ENCODE peak calls at places on chromosomes 4 and X, in seven cellular contexts. P is tibial artery, X is A549, W is body of pancreas, V is ovary, E is MM.1S, B is upper lobe of left lung. A is an unnamed sample. For H3K4me1, the result is how much of the 10 kb centered on the place peaks cover.

GRCh38 chrX:9037296-9037695 is 3.4 kb upstream of the FAM9B start:
- DNase-seq in P (no peak), X (no peak), B (no peak), E (no peak), W (no peak), V (no peak), A (no peak)

GRCh38 chrX:69503228-69503834 is 795 bp upstream of the NALF2 start:
- DNase-seq in V (no peak), X (peak), P (no peak), B (no peak), E (no peak), W (peak), A (no peak)

GRCh38 chrX:136689441-136689840 is 41.5 kb downstream of the CD40LG start:
- DNase-seq in V (no peak), P (no peak), E (peak), W (no peak), X (no peak), B (no peak), A (peak)

GRCh38 chr4:26075588-26075987 is 161.6 kb downstream of the SMIM20 start:
- DNase-seq in X (no peak), P (no peak), W (no peak), B (no peak), V (no peak), E (no peak), A (no peak)

GRCh38 chrX:19392703-19393102 is 49.0 kb downstream of the PDHA1 start:
- DNase-seq in B (no peak), W (no peak), E (no peak), P (no peak), X (no peak), V (no peak), A (no peak)

GRCh38 chrX:119410027-119410819 is 11.1 kb downstream of the SLC25A43 start:
- DNase-seq in V (peak), X (peak), P (peak), B (peak), W (peak), E (no peak), A (peak)

GRCh38 chr4:173360587-173361221 is 10.1 kb upstream of the SAP30 start:
- DNase-seq in X (peak), B (no peak), W (no peak), V (no peak), P (no peak), E (peak), A (no peak)

GRCh38 chr4:4852591-4853362 is 6.7 kb upstream of the MSX1 start:
- DNase-seq in X (no peak), P (peak), E (no peak), B (no peak), V (peak), W (peak), A (peak)

GRCh38 chr4:17111959-17112659 is 213.7 kb upstream of the LDB2 start:
- DNase-seq in X (no peak), B (no peak), W (no peak), P (no peak), V (no peak), E (no peak), A (peak)

GRCh38 chrX:40154853-40155616 is 57.3 kb upstream of the BCOR start:
- DNase-seq in P (peak), B (peak), W (peak), E (peak), X (peak), V (peak), A (peak)

GRCh38 chr4:42995343-42995944 is 102.9 kb downstream of the GRXCR1 start:
- DNase-seq in X (peak), W (no peak), P (no peak), E (peak), V (no peak), B (no peak), A (no peak)

GRCh38 chrX:45424341-45424740 is 223.7 kb upstream of the DIPK2B start:
- DNase-seq in X (no peak), W (no peak), B (no peak), V (no peak), P (no peak), E (no peak), A (no peak)

DNA sequence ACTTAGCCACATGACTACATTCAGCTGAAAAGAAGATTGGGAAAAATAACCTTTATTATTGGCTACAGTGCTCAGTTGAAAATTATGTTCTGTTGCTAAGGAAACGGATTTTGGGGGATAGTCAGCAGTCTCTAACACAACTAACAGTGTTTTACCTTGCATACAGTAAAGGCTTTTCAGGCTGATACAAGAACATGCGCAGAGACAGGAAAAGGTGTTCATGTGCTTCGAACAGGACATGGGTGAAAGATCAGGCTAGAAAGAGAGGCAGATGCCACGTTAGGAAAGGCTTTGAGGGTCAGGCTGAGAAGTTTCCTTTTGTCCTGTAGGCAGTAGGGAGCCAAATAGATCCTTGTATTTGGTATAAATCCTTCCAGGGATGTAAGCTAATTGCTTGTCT is 14.8 kb upstream of the RHOH start:
- DNase-seq in E (no peak), P (no peak), V (no peak), B (no peak), X (no peak), W (no peak), A (no peak)
- H3K4me1 ChIP-seq in E (under half), P (under half), V (under half), B (under half), X (under half), W (under half), A (under half)

GRCh38 chrX:21375795-21376069 is 1.5 kb downstream of the CNKSR2 start:
- DNase-seq in P (no peak), W (no peak), X (peak), E (no peak), V (no peak), B (no peak), A (peak)
- H3K4me3 ChIP-seq in P (peak), W (no peak), X (peak), E (peak), V (no peak), B (peak), A (peak)

GRCh38 chr4:153232768-153233167 is 28.5 kb downstream of the TRIM2 start:
- DNase-seq in W (peak), V (no peak), B (peak), X (peak), E (no peak), P (no peak), A (peak)

GRCh38 chr4:153239409-153239808 is 35.2 kb downstream of the TRIM2 start:
- DNase-seq in V (no peak), W (no peak), B (no peak), E (no peak), P (no peak), X (no peak), A (no peak)

GRCh38 chr4:153238146-153238919 is 34.1 kb downstream of the TRIM2 start:
- DNase-seq in P (no peak), X (no peak), W (no peak), B (no peak), V (no peak), E (no peak), A (no peak)

GRCh38 chr4:153233761-153234371 is 29.6 kb downstream of the TRIM2 start:
- DNase-seq in P (no peak), X (peak), V (peak), E (no peak), W (no peak), B (no peak), A (no peak)

GRCh38 chr4:153234923-153235322 is 30.7 kb downstream of the TRIM2 start:
- DNase-seq in B (no peak), V (no peak), E (no peak), W (no peak), X (no peak), P (no peak), A (no peak)
- TF ChIP-seq CTCF in B (no peak), V (no peak), E (no peak), W (no peak), X (no peak), P (no peak), A (no peak)

DNA sequence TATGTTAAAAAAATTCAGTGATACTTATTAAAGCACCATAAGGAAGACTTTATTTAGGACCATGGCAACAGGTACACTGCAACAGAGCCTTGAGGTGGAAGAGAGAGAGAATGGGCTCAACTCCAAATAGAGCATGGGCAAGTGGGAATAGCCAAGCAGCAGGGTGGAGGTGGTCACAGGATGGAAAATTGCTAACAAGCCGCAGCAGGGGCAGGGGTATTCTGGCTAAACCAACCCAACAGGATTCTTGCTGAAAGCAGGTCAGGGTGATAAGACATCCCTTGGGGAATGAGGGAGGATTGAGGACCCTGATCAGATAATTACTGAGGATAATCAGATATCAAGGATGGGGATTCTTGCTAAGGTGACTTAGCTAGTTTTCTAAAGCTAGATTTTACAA is 177.5 kb downstream of the ZIC3 start:
- DNase-seq in P (no peak), X (no peak), W (no peak), B (no peak), E (no peak), V (no peak), A (peak)
- H3K4me1 ChIP-seq in P (under half), X (under half), W (under half), B (under half), E (under half), V (under half), A (under half)

GRCh38 chr4:182418054-182418734 is 175.0 kb downstream of the TENM3 start:
- DNase-seq in B (no peak), V (no peak), W (no peak), E (peak), P (no peak), X (no peak), A (no peak)
- H3K4me3 ChIP-seq in B (no peak), V (no peak), W (no peak), E (peak), P (no peak), X (no peak), A (no peak)

GRCh38 chr4:176150283-176150682 is 45.1 kb downstream of the SPATA4 start:
- DNase-seq in V (no peak), E (peak), X (no peak), W (no peak), B (no peak), P (no peak), A (no peak)
- TF ChIP-seq CTCF in V (no peak), E (peak), X (peak), W (no peak), B (peak), P (peak), A (peak)

GRCh38 chrX:93422693-93423092 is 250.7 kb downstream of the NAP1L3 start:
- DNase-seq in W (peak), V (no peak), X (no peak), E (peak), P (no peak), B (no peak), A (peak)
- H3K4me1 ChIP-seq in W (under half), V (under half), X (under half), E (under half), P (under half), B (under half), A (under half)